ENCODE peak calls at places on chromosome 11, in six cellular contexts. P, U, I, G, K and B are unnamed samples.

GRCh38 chr11:64787526-64788320 is 9.4 kb upstream of the SF1 start:
- DNase-seq in P (no peak), U (no peak), I (peak), G (peak), K (peak), B (peak)

GRCh38 chr11:33956611-33957010 is 64.7 kb upstream of the LMO2 start:
- DNase-seq in P (no peak), U (no peak), I (no peak), G (no peak), K (no peak), B (no peak)

GRCh38 chr11:64764753-64765152 is 5.0 kb upstream of the PYGM start:
- DNase-seq in P (no peak), U (no peak), I (no peak), G (no peak), K (no peak), B (no peak)

GRCh38 chr11:96863520-96863919 is 473.7 kb downstream of the JRKL start:
- DNase-seq in P (no peak), U (no peak), I (no peak), G (no peak), K (no peak), B (no peak)

GRCh38 chr11:14058061-14058460 is 95.5 kb downstream of the SPON1 start:
- DNase-seq in P (no peak), U (no peak), I (no peak), G (no peak), K (no peak), B (no peak)

GRCh38 chr11:47163198-47163597 is 13.5 kb downstream of the ARFGAP2 start:
- DNase-seq in P (no peak), U (no peak), I (no peak), G (no peak), K (no peak), B (no peak)

GRCh38 chr11:21811572-21811971 is 381.3 kb upstream of the ANO5 start:
- DNase-seq in P (no peak), U (no peak), I (no peak), G (peak), K (no peak), B (peak)

GRCh38 chr11:114308689-114309089 is 12.5 kb downstream of the NNMT start:
- DNase-seq in P (no peak), U (no peak), I (no peak), G (no peak), K (no peak), B (no peak)

GRCh38 chr11:87252869-87253268 is 215.1 kb downstream of the TMEM135 start:
- DNase-seq in P (no peak), U (no peak), I (no peak), G (no peak), K (no peak), B (no peak)

GRCh38 chr11:85114786-85115185 is 512.4 kb downstream of the DLG2 start:
- DNase-seq in P (no peak), U (no peak), I (no peak), G (no peak), K (no peak), B (no peak)
- TF ChIP-seq JUND in P (no peak), U (no peak), I (no peak), G (no peak), K (no peak), B (no peak)

DNA sequence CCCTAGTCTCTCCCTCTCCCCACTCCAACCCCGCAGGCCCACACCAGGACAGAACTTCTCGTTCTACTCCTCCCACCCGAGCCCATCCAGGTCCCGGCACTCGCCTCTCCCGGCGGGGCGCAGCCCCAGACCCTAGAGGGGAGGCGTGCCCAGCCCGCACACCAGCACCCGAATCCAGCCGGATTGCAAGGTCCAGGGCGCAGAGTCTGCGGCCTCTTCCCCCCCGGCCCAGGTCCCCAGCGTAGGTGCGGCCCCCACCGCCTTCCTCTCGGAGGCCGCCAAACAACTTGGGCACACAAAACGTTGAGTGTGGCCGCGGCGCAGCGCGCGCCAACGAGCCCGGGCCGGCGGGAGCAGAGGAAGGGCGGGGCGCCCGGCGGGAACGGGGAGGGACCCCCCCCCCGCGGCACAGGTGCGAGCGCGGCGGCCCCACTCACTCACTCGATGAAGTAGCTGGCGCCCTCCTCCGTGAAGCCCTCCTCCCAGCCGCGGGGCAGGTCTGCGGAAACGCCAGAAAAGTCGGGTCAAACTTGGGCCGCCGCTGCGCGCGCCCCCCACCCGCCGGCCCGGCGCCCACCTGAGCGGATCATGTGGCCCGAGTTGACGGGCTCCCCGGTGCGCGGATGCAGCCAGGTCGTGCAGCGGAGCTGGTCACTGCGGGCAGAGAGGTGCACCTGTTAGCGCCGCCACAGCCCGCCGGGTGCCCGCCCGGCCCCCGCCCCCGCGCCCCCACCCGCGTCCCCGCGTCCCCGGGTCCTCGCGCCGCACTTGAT is 480 bp downstream of the PLEKHA7 start:
- DNase-seq in P (no peak), U (no peak), I (peak), G (peak), K (no peak), B (peak)
- TF ChIP-seq JUND in P (no peak), U (no peak), I (no peak), G (no peak), K (no peak), B (no peak)

GRCh38 chr11:93370260-93370659 is 39.7 kb downstream of the DEUP1 start:
- DNase-seq in P (no peak), U (no peak), I (no peak), G (no peak), K (no peak), B (peak)
- TF ChIP-seq JUND in P (no peak), U (no peak), I (no peak), G (no peak), K (no peak), B (peak)

GRCh38 chr11:17597770-17598169 is 50.7 kb downstream of the OTOG start:
- DNase-seq in P (no peak), U (no peak), I (no peak), G (no peak), K (no peak), B (no peak)
- TF ChIP-seq JUND in P (no peak), U (no peak), I (no peak), G (no peak), K (no peak), B (no peak)

GRCh38 chr11:74121804-74122203 is 49.0 kb downstream of the C2CD3 start:
- DNase-seq in P (no peak), U (no peak), I (no peak), G (no peak), K (no peak), B (no peak)

GRCh38 chr11:74123008-74123448 is 47.8 kb downstream of the C2CD3 start:
- DNase-seq in P (no peak), U (no peak), I (peak), G (no peak), K (no peak), B (no peak)
- TF ChIP-seq JUND in P (no peak), U (no peak), I (no peak), G (no peak), K (no peak), B (no peak)

GRCh38 chr11:130476922-130477491 is 28.6 kb downstream of the ADAMTS15 start:
- DNase-seq in P (no peak), U (no peak), I (peak), G (no peak), K (no peak), B (no peak)

GRCh38 chr11:130476200-130476921 is 27.9 kb downstream of the ADAMTS15 start:
- DNase-seq in P (no peak), U (no peak), I (peak), G (no peak), K (no peak), B (no peak)

GRCh38 chr11:130477646-130478203 is 29.3 kb downstream of the ADAMTS15 start:
- DNase-seq in P (no peak), U (no peak), I (peak), G (no peak), K (no peak), B (no peak)

GRCh38 chr11:130478881-130479280 is 30.4 kb downstream of the ADAMTS15 start:
- DNase-seq in P (no peak), U (no peak), I (peak), G (no peak), K (no peak), B (no peak)

DNA sequence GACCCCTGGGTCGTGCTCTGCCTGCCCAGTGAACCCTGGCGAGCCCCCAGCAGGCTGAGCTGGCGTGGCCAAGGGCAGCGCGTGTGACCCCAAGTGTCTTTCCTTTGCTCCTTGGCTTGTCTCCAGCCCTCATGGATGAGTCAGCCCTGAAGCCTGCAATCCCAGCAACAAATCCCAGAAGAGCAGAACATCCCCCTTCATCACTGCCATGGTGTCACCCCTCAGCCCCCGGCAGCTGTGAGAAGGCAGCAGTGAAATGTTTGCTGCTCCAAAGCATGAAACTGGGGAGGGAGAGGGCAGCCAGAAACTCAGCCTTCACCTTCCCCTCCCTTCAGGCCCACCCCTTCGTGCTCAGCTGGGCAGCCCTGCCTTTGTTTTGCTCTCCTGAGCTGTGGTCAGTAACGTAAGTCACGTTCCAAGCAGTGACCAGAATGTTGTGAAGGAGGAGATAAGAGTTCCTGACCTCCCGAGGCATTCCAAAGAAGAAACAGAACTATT is 29.8 kb downstream of the ADAMTS15 start:
- DNase-seq in P (no peak), U (no peak), I (peak), G (no peak), K (no peak), B (no peak)
- TF ChIP-seq JUND in P (no peak), U (no peak), I (peak), G (no peak), K (no peak), B (no peak)

GRCh38 chr11:102757823-102758549 is 22.4 kb downstream of the MMP10 start:
- DNase-seq in P (no peak), U (no peak), I (no peak), G (no peak), K (no peak), B (no peak)

GRCh38 chr11:102761646-102762238 is 18.7 kb downstream of the MMP10 start:
- DNase-seq in P (no peak), U (no peak), I (no peak), G (no peak), K (no peak), B (peak)

GRCh38 chr11:102763440-102763839 is 17.0 kb downstream of the MMP10 start:
- DNase-seq in P (no peak), U (no peak), I (no peak), G (no peak), K (no peak), B (no peak)

GRCh38 chr11:102760355-102761035 is 19.9 kb downstream of the MMP10 start:
- DNase-seq in P (peak), U (no peak), I (no peak), G (no peak), K (no peak), B (no peak)

DNA sequence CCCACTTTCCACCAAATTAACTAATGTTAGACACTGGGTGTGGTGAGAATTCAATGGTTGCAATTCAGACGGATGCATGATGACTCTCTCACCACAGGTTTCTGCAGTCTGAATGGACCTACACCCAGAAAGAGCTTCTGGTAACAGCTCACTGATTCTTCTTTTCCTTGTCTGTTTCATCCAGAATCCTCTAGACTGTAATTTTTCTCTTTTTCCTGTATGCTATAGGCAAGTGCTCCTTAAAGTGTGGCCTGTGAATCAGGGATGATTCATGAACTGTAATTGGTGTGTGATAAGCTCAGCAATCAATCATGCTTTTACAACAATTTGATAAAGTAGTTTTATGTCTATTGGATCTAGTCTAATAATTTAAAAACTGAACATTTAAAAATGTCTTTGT is 18.0 kb downstream of the MMP10 start:
- DNase-seq in P (no peak), U (no peak), I (no peak), G (no peak), K (no peak), B (no peak)
- TF ChIP-seq JUND in P (peak), U (no peak), I (peak), G (no peak), K (no peak), B (no peak)

DNA sequence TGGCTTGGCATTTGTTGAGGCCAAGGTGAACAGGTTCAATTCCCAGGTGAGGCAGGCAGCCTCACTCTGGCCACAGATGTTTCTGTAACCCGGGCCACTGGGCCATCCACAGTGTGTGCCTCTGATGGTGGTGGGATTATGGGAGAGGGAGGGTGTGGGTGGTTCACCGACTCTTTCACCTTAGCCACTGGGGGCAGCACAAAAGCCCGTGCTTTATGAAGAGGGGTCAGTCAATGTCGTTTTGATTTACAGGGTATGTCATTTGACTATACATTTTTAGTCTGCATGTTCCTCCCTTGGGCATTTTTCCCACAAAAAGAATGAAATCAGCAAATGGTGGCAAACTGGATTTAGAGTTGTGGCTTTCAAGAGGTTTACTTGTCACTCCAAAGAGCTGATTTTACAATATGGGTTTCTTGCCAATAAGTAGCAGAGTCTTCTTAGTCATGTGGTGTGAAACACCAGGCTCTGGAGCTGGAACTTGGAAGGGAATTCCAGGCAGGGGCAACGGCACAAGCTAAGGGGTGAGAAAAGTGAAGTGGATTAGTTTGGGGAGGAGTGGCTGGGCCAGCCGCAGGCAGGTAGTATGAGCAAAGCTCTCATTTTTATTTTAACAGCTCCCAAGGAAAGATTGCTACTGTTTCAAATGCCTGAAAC is 217.8 kb upstream of the ZBED5 start:
- DNase-seq in P (no peak), U (no peak), I (peak), G (no peak), K (peak), B (no peak)
- TF ChIP-seq JUND in P (no peak), U (no peak), I (no peak), G (no peak), K (no peak), B (no peak)

DNA sequence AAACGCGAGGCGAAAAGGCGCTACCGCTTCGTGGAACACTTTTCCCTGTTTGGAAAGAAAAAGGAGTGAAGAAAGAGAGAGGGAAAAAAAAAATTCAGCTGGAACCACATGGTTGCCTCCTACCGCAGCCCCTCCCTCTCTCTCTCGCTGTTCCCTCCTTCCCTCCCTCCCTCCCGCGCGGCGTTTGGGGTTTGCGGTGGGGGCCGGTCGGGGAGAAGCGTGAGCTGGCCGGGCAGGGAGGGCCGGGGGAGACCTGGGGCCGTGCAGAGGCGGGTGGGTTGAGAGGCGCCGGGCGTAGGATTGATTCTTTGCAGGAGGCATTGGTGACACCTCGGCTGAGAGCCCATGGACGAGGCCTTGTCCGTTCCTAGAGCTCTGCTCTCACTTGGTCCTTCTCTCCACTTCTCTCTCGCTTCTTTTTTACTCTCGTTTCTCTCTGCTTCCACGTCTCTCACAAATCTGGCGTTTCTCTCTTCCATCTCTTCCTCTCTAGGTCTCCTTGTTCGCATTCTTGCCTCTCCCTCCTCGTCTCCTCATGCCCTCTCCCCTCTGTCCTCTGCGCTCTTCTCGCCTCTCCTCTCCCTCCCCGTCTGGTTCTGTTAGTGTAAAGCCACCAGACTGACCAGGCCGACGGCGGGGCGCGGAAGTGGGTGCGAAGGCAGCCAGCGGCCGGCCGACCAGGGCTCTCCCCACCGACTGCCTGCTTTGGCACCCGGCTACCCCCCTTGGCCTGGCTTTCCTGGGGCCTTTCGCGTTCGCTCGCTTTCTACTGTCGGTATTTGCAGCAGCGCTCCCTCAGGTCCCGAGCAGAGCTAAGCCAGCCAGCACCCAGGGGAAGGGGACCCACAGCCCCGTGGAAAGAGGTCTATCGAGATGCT is at the start of gene CLMP:
- DNase-seq in P (no peak), U (no peak), I (peak), G (no peak), K (no peak), B (no peak)
- TF ChIP-seq JUND in P (no peak), U (no peak), I (no peak), G (no peak), K (no peak), B (no peak)

DNA sequence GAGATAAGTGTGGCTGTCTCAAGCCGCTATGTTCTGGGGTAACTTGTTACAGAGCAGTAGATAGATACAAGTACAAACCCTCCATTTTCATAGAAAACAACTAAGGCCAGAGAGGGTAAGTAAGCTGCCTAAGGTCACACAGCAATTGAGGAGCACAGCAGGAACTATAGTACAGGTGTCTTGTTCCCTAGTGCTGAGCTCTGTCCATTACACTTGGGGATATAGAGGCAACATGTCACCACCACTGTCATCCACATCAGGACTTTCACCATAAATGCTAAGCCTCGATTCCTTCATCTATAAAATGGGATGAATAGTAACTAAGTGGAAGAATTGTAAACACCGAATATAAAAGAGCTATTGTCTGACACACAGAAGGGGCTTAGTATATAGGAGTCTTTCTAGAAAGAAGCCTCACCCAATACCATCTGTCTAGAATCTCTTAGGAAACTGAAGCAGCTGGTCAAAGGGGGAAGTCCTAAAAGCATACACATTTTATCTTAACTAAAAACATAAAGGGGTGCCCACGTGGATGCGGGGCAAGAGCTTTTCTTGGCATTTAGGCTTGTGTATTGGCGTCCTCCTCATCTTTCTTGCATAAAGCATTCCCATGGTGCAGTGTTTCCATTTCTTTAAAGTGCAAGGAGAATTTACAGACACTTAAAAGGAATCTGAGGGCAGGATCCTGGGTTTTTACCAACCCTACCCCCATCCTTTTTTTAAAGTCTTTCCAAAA is 93.8 kb upstream of the ALX4 start:
- DNase-seq in P (no peak), U (no peak), I (no peak), G (no peak), K (no peak), B (no peak)
- TF ChIP-seq JUND in P (no peak), U (no peak), I (no peak), G (no peak), K (no peak), B (no peak)